ENCODE peak calls at places on chromosomes 5 and 9, in nine cellular contexts. J is occipital lobe, O is NCI-H1694, H is non-pigmented ciliary epithelial cell, K is HEK293T, F is left ventricle myocardium inferior, W is retinal pigment epithelial cell, M is Right ventricle myocardium superior, A is LHCN-M2. P is an unnamed sample.

GRCh38 chr9:111700776-111701175 is 39.4 kb downstream of the GNG10 start:
- DNase-seq in H (no peak), K (no peak), J (no peak), M (no peak), W (no peak), A (no peak), F (no peak), O (no peak), P (no peak)

GRCh38 chr9:128892223-128892892 is 10.4 kb downstream of the LRRC8A start:
- DNase-seq in W (peak; percentile 86), H (no peak), J (peak; percentile 91), O (no peak), M (peak; percentile 91), F (peak; percentile 88), A (peak; percentile 88), K (no peak), P (peak; percentile 87)

GRCh38 chr9:88571417-88571816 is 36.4 kb downstream of the NXNL2 start:
- DNase-seq in J (peak; percentile 13), F (no peak), O (no peak), K (no peak), A (no peak), M (no peak), H (no peak), W (peak; percentile 48), P (no peak)

GRCh38 chr5:103620851-103621547 is 58.4 kb upstream of the NUDT12 start:
- DNase-seq in A (no peak), O (no peak), F (no peak), M (no peak), W (no peak), J (no peak), H (no peak), K (no peak), P (peak; percentile 11)

GRCh38 chr9:78301466-78301865 is 4.5 kb downstream of the PSAT1 start:
- DNase-seq in H (no peak), O (no peak), J (no peak), K (no peak), M (no peak), W (no peak), F (no peak), A (no peak), P (no peak)

GRCh38 chr5:124536333-124536732 is 210.1 kb downstream of the ZNF608 start:
- DNase-seq in O (no peak), H (no peak), K (no peak), J (no peak), A (peak; percentile 22), W (no peak), F (no peak), M (no peak), P (no peak)

GRCh38 chr9:124696101-124696500 is 75.0 kb downstream of the NR6A1 start:
- DNase-seq in M (no peak), A (peak; percentile 62), K (no peak), H (peak; percentile 48), W (no peak), J (no peak), O (no peak), F (no peak), P (peak; percentile 85)

GRCh38 chr9:706606-707451 is 134.7 kb upstream of the DMRT1 start:
- DNase-seq in J (no peak), W (no peak), K (no peak), O (no peak), H (no peak), M (peak; percentile 82), A (peak; percentile 73), F (peak; percentile 62), P (peak; percentile 77)

GRCh38 chr5:176803943-176804498 is 6.3 kb upstream of the UNC5A start:
- DNase-seq in W (no peak), J (no peak), F (no peak), K (peak; percentile 52), M (no peak), A (no peak), H (no peak), O (no peak), P (peak; percentile 50)

GRCh38 chr5:153480401-153480800 is 10.1 kb upstream of the GRIA1 start:
- DNase-seq in W (no peak), H (no peak), M (no peak), F (no peak), A (peak; percentile 79), O (no peak), K (no peak), J (no peak), P (no peak)

GRCh38 chr5:103232393-103232999 is 26.1 kb upstream of the MACIR start:
- DNase-seq in A (peak; percentile 29), M (no peak), O (peak; percentile 30), W (no peak), J (no peak), F (no peak), K (peak; percentile 36), H (no peak), P (peak; percentile 58)

GRCh38 chr5:83741571-83741970 is 20.9 kb upstream of the HAPLN1 start:
- DNase-seq in M (no peak), H (no peak), A (no peak), F (no peak), J (no peak), W (no peak), K (no peak), O (peak; percentile 36), P (no peak)

GRCh38 chr5:179777909-179778308 is 15.9 kb upstream of the LTC4S start:
- DNase-seq in H (no peak), K (no peak), J (no peak), F (no peak), A (no peak), M (peak; percentile 30), O (no peak), W (no peak), P (no peak)

GRCh38 chr9:136542246-136543041 is 3.4 kb downstream of the NOTCH1 start:
- DNase-seq in M (no peak), A (no peak), W (no peak), H (no peak), F (no peak), J (no peak), K (no peak), O (no peak), P (no peak)

GRCh38 chr9:122031806-122032205 is 61.3 kb downstream of the TTLL11 start:
- DNase-seq in J (no peak), A (no peak), H (no peak), M (no peak), O (no peak), K (no peak), F (no peak), W (no peak), P (no peak)

GRCh38 chr5:172497591-172498255 is 43.4 kb upstream of the SH3PXD2B start:
- DNase-seq in W (no peak), J (no peak), M (no peak), H (no peak), O (no peak), F (no peak), A (no peak), K (no peak), P (no peak)

GRCh38 chr5:84383816-84384603 is 670 bp downstream of the EDIL3 start:
- DNase-seq in M (peak; percentile 39), K (peak; percentile 30), H (no peak), A (peak; percentile 59), F (no peak), J (peak; percentile 51), O (no peak), W (no peak), P (peak; percentile 67)

GRCh38 chr9:116870566-116870965 is 183.5 kb downstream of the TRIM32 start:
- DNase-seq in H (no peak), A (no peak), F (no peak), W (no peak), O (no peak), K (no peak), M (no peak), J (no peak), P (no peak)